ENCODE peak calls at places on chromosomes 12 and 14, in nine cellular contexts. One of them, this sample, is unnamed.

GRCh38 chr12:2267624-2268477 is 215.1 kb downstream of the CACNA1C start:
- DNase-seq in prostate gland: no peak
- DNase-seq in K562: no peak
- DNase-seq in sigmoid colon: peak; percentile 81
- DNase-seq in spleen: no peak
- DNase-seq in endothelial cell of umbilical vein: no peak
- DNase-seq in GM12891: no peak
- DNase-seq in suprapubic skin: no peak
- DNase-seq in stomach: no peak
- DNase-seq in this sample: peak; percentile 68

GRCh38 chr12:81617915-81618314 is 141.2 kb downstream of the PPFIA2 start:
- DNase-seq in prostate gland: no peak
- DNase-seq in K562: no peak
- DNase-seq in sigmoid colon: no peak
- DNase-seq in spleen: no peak
- DNase-seq in endothelial cell of umbilical vein: no peak
- DNase-seq in GM12891: no peak
- DNase-seq in suprapubic skin: no peak
- DNase-seq in stomach: no peak
- DNase-seq in this sample: no peak

GRCh38 chr12:125651625-125652024 is 586.4 kb downstream of the AACS start:
- DNase-seq in prostate gland: no peak
- DNase-seq in K562: no peak
- DNase-seq in sigmoid colon: no peak
- DNase-seq in spleen: no peak
- DNase-seq in endothelial cell of umbilical vein: no peak
- DNase-seq in GM12891: no peak
- DNase-seq in suprapubic skin: no peak
- DNase-seq in stomach: no peak
- DNase-seq in this sample: no peak

GRCh38 chr12:89962648-89963047 is 254.0 kb upstream of the ATP2B1 start:
- DNase-seq in prostate gland: no peak
- DNase-seq in K562: no peak
- DNase-seq in sigmoid colon: no peak
- DNase-seq in spleen: no peak
- DNase-seq in endothelial cell of umbilical vein: peak; percentile 31
- DNase-seq in GM12891: no peak
- DNase-seq in suprapubic skin: no peak
- DNase-seq in stomach: no peak
- DNase-seq in this sample: no peak

GRCh38 chr12:57899010-57899662 is 42.2 kb upstream of the ATP23 start:
- DNase-seq in prostate gland: peak; percentile 51
- DNase-seq in K562: no peak
- DNase-seq in sigmoid colon: peak; percentile 86
- DNase-seq in spleen: peak; percentile 92
- DNase-seq in endothelial cell of umbilical vein: peak; percentile 59
- DNase-seq in GM12891: peak; percentile 64
- DNase-seq in suprapubic skin: no peak
- DNase-seq in stomach: peak; percentile 49
- DNase-seq in this sample: peak; percentile 65

GRCh38 chr12:116202940-116203339 is 74.6 kb downstream of the MED13L start:
- DNase-seq in prostate gland: no peak
- DNase-seq in K562: no peak
- DNase-seq in sigmoid colon: no peak
- DNase-seq in spleen: no peak
- DNase-seq in endothelial cell of umbilical vein: no peak
- DNase-seq in GM12891: no peak
- DNase-seq in suprapubic skin: no peak
- DNase-seq in stomach: no peak
- DNase-seq in this sample: no peak

GRCh38 chr14:35366048-35366428 is 38.5 kb downstream of the NFKBIA start:
- DNase-seq in prostate gland: no peak
- DNase-seq in K562: no peak
- DNase-seq in sigmoid colon: no peak
- DNase-seq in spleen: peak; percentile 80
- DNase-seq in endothelial cell of umbilical vein: peak; percentile 33
- DNase-seq in GM12891: no peak
- DNase-seq in suprapubic skin: no peak
- DNase-seq in stomach: no peak
- DNase-seq in this sample: no peak

GRCh38 chr14:55354500-55354899 is 57.1 kb downstream of the ATG14 start:
- DNase-seq in prostate gland: peak; percentile 65
- DNase-seq in K562: peak; percentile 13
- DNase-seq in sigmoid colon: peak; percentile 70
- DNase-seq in spleen: no peak
- DNase-seq in endothelial cell of umbilical vein: peak; percentile 43
- DNase-seq in GM12891: no peak
- DNase-seq in suprapubic skin: no peak
- DNase-seq in stomach: peak; percentile 53
- DNase-seq in this sample: no peak

GRCh38 chr12:128408669-128409068 is 141.7 kb downstream of the TMEM132C start:
- DNase-seq in prostate gland: no peak
- DNase-seq in K562: no peak
- DNase-seq in sigmoid colon: no peak
- DNase-seq in spleen: no peak
- DNase-seq in endothelial cell of umbilical vein: no peak
- DNase-seq in GM12891: no peak
- DNase-seq in suprapubic skin: no peak
- DNase-seq in stomach: no peak
- DNase-seq in this sample: no peak

GRCh38 chr14:67623114-67623513 is 3.4 kb downstream of the ARG2 start:
- DNase-seq in prostate gland: peak; percentile 66
- DNase-seq in K562: no peak
- DNase-seq in sigmoid colon: no peak
- DNase-seq in spleen: no peak
- DNase-seq in endothelial cell of umbilical vein: peak; percentile 83
- DNase-seq in GM12891: no peak
- DNase-seq in suprapubic skin: no peak
- DNase-seq in stomach: no peak
- DNase-seq in this sample: no peak

GRCh38 chr14:93410021-93410420 is 20.7 kb upstream of the UNC79 start:
- DNase-seq in prostate gland: no peak
- DNase-seq in K562: no peak
- DNase-seq in sigmoid colon: no peak
- DNase-seq in spleen: no peak
- DNase-seq in endothelial cell of umbilical vein: no peak
- DNase-seq in GM12891: no peak
- DNase-seq in suprapubic skin: no peak
- DNase-seq in stomach: no peak
- DNase-seq in this sample: no peak

GRCh38 chr14:66383771-66384170 is 102.4 kb upstream of the CCDC196 start:
- DNase-seq in prostate gland: no peak
- DNase-seq in K562: no peak
- DNase-seq in sigmoid colon: no peak
- DNase-seq in spleen: no peak
- DNase-seq in endothelial cell of umbilical vein: no peak
- DNase-seq in GM12891: no peak
- DNase-seq in suprapubic skin: no peak
- DNase-seq in stomach: no peak
- DNase-seq in this sample: no peak

GRCh38 chr14:68561531-68562007 is 231.3 kb downstream of the ZFP36L1 start:
- DNase-seq in prostate gland: no peak
- DNase-seq in K562: no peak
- DNase-seq in sigmoid colon: peak; percentile 68
- DNase-seq in spleen: no peak
- DNase-seq in endothelial cell of umbilical vein: no peak
- DNase-seq in GM12891: no peak
- DNase-seq in suprapubic skin: no peak
- DNase-seq in stomach: peak; percentile 20
- DNase-seq in this sample: peak; percentile 65

DNA sequence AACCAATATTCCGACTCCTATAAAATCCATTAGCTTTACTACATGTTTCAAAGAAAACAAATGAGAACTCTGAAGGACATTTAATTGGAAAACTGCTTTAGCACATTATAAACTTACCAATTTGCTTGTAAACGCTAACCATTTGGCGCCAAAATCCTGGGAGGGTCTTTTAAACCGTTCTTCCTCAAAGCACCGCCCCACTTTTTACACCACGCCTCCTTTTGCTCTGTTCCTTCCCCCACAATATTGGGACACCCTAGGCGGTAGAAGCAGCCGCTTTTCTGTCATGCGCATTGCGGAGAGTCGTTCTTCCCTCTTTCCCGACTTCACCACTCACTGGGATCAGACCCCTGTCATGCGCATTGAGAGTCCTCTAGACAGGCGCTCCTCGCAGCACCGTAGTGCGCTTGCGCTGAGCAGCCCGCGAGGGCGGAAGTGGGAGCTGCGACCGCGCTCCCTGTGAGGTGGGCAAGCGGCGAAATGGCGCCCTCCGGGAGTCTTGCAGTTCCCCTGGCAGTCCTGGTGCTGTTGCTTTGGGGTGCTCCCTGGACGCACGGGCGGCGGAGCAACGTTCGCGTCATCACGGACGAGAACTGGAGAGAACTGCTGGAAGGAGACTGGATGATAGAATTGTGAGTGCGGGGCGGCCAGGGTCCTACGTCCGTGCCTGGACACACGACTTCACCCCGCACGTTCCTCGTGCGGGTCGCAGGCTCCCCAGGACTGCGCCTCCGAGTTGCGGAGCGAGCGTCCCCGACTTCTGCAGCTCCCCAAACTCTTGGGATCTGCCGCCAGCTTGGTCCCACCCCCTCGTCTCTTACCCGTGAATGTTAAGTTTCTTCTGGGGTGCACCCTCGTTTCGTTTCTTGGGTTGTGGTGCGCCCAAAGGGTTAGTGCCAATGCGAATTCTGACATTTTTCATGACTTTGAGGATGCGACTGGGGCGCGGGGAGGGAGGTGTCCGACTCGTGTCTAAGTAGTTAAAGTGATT is at the start of gene TMX1:
- DNase-seq in prostate gland: peak; percentile 92
- DNase-seq in K562: peak; percentile 94
- DNase-seq in sigmoid colon: peak; percentile 99
- DNase-seq in spleen: peak; percentile 97
- DNase-seq in endothelial cell of umbilical vein: peak; percentile 99
- DNase-seq in GM12891: peak; percentile 72
- DNase-seq in suprapubic skin: peak; percentile 95
- DNase-seq in stomach: peak; percentile 94
- DNase-seq in this sample: peak; percentile 88
- TF ChIP-seq POLR2A in prostate gland: peak; percentile 74
- TF ChIP-seq POLR2A in K562: peak; percentile 92
- TF ChIP-seq POLR2A in sigmoid colon: peak; percentile 81
- TF ChIP-seq POLR2A in spleen: peak; percentile 86
- TF ChIP-seq POLR2A in endothelial cell of umbilical vein: peak; percentile 96
- TF ChIP-seq POLR2A in GM12891: peak; percentile 97
- TF ChIP-seq POLR2A in suprapubic skin: no peak
- TF ChIP-seq POLR2A in stomach: no peak
- TF ChIP-seq POLR2A in this sample: peak; percentile 81

GRCh38 chr12:91178139-91178561 is 4.5 kb downstream of the DCN start:
- DNase-seq in prostate gland: no peak
- DNase-seq in K562: no peak
- DNase-seq in sigmoid colon: no peak
- DNase-seq in spleen: no peak
- DNase-seq in endothelial cell of umbilical vein: peak; percentile 51
- DNase-seq in GM12891: no peak
- DNase-seq in suprapubic skin: no peak
- DNase-seq in stomach: no peak
- DNase-seq in this sample: no peak
- TF ChIP-seq POLR2AphosphoS5 in prostate gland: no peak
- TF ChIP-seq POLR2AphosphoS5 in K562: no peak
- TF ChIP-seq POLR2AphosphoS5 in sigmoid colon: peak; percentile 16
- TF ChIP-seq POLR2AphosphoS5 in spleen: no peak
- TF ChIP-seq POLR2AphosphoS5 in endothelial cell of umbilical vein: no peak
- TF ChIP-seq POLR2AphosphoS5 in GM12891: no peak
- TF ChIP-seq POLR2AphosphoS5 in suprapubic skin: no peak
- TF ChIP-seq POLR2AphosphoS5 in stomach: no peak
- TF ChIP-seq POLR2AphosphoS5 in this sample: no peak

DNA sequence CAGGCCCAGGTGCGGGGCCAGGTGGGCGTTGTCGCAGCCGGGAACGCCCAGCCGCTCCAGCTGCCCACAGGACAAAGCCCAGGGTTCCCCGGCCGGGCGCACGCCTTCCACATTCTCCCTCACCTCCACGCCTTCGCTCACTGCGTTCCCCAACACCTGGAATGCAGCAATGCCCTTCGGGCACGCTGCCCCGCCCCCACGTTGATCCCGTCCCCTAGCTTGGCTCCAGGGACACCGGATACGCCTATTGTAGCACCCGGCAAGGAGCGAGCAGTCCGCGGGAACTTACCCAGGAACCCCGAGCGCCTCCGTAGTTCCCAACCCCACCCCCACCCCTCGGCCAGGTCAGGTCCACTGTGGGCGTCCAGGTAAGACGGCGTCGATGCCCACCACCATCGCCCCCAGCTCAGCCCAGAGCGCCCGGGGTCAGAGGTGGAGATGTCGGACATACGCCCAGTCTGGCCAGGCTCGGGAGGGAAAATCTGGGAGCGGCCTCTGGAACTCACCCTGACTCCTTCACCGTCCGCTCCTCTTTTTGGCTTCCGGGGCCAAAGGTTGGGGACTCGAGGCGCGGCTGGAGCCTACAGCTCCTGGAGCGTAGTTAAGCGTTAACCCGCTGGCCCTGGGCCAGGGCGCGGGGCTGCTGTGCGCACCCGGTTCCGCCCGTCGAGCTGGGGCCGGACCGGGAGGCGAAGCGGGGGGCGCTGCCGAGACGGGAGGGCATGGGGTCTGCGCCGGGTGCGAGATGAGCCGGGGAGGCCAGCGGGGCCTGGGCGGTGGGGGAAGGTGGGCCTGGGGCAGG is 600 bp upstream of the CEP170B start:
- DNase-seq in prostate gland: peak; percentile 55
- DNase-seq in K562: peak; percentile 29
- DNase-seq in sigmoid colon: peak; percentile 74
- DNase-seq in spleen: peak; percentile 78
- DNase-seq in endothelial cell of umbilical vein: no peak
- DNase-seq in GM12891: no peak
- DNase-seq in suprapubic skin: no peak
- DNase-seq in stomach: peak; percentile 88
- DNase-seq in this sample: peak; percentile 83
- TF ChIP-seq POLR2A in prostate gland: peak; percentile 54
- TF ChIP-seq POLR2A in K562: no peak
- TF ChIP-seq POLR2A in sigmoid colon: no peak
- TF ChIP-seq POLR2A in spleen: no peak
- TF ChIP-seq POLR2A in endothelial cell of umbilical vein: no peak
- TF ChIP-seq POLR2A in GM12891: no peak
- TF ChIP-seq POLR2A in suprapubic skin: no peak
- TF ChIP-seq POLR2A in stomach: no peak
- TF ChIP-seq POLR2A in this sample: no peak

DNA sequence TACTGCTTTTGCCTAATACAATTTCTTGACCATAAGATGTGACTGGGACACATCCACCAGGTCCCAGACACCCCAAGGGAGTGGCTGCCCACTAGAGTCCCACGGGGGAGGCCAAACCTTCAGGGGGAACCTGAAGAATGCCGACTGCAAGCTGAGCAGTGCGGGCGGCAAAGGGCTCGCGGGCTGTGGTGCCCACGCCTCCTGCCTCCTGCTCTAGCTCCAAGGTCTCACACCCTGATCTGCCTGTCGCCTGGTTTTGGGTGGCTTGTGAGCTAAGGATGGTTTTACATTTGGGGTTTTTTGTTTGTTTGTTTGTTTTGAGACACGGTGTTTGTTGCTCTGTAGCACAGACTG is 75.2 kb downstream of the MOK start:
- DNase-seq in prostate gland: no peak
- DNase-seq in K562: no peak
- DNase-seq in sigmoid colon: no peak
- DNase-seq in spleen: peak; percentile 67
- DNase-seq in endothelial cell of umbilical vein: no peak
- DNase-seq in GM12891: no peak
- DNase-seq in suprapubic skin: no peak
- DNase-seq in stomach: no peak
- DNase-seq in this sample: no peak
- TF ChIP-seq POLR2AphosphoS5 in prostate gland: no peak
- TF ChIP-seq POLR2AphosphoS5 in K562: no peak
- TF ChIP-seq POLR2AphosphoS5 in sigmoid colon: no peak
- TF ChIP-seq POLR2AphosphoS5 in spleen: no peak
- TF ChIP-seq POLR2AphosphoS5 in endothelial cell of umbilical vein: no peak
- TF ChIP-seq POLR2AphosphoS5 in GM12891: no peak
- TF ChIP-seq POLR2AphosphoS5 in suprapubic skin: no peak
- TF ChIP-seq POLR2AphosphoS5 in stomach: no peak
- TF ChIP-seq POLR2AphosphoS5 in this sample: no peak